ENCODE peak calls at places on chromosomes 11 and 22, in nine cellular contexts. B is amygdala, K is adipocyte, R is amniotic epithelial cell, D is H1, U is bronchial epithelial cell, W is neural crest cell, T is T1000, S is esophagus squamous epithelium. J is an unnamed sample.

GRCh38 chr11:108973402-108974119 is 308.7 kb downstream of the DDX10 start:
- DNase-seq in B (no peak), K (peak), R (peak), D (no peak), U (peak), W (no peak), T (peak), S (no peak), J (no peak)

GRCh38 chr11:19455731-19456130 is 215.0 kb upstream of the E2F8 start:
- DNase-seq in B (no peak), K (no peak), R (no peak), D (no peak), U (no peak), W (peak), T (no peak), S (no peak), J (no peak)

GRCh38 chr11:35276396-35276795 is 137.4 kb downstream of the CD44 start:
- DNase-seq in B (no peak), K (no peak), R (peak), D (no peak), U (peak), W (no peak), T (no peak), S (peak), J (no peak)

GRCh38 chr22:24985824-24986214 is 33.3 kb downstream of the KIAA1671 start:
- DNase-seq in B (no peak), K (no peak), R (peak), D (no peak), U (peak), W (no peak), T (no peak), S (no peak), J (no peak)

GRCh38 chr11:33449798-33450197 is 192.6 kb downstream of the HIPK3 start:
- DNase-seq in B (no peak), K (peak), R (peak), D (no peak), U (no peak), W (no peak), T (no peak), S (no peak), J (no peak)

GRCh38 chr22:24160546-24160945 is 20.7 kb upstream of the SUSD2 start:
- DNase-seq in B (no peak), K (no peak), R (no peak), D (no peak), U (no peak), W (no peak), T (no peak), S (no peak), J (no peak)

GRCh38 chr11:32069361-32070058 is 21.4 kb upstream of the RCN1 start:
- DNase-seq in B (no peak), K (no peak), R (no peak), D (no peak), U (peak), W (no peak), T (no peak), S (no peak), J (no peak)

GRCh38 chr11:85182437-85183109 is 444.6 kb downstream of the DLG2 start:
- DNase-seq in B (no peak), K (peak), R (no peak), D (no peak), U (peak), W (peak), T (no peak), S (no peak), J (peak)

GRCh38 chr11:23278121-23278520 is 417.8 kb upstream of the CCDC179 start:
- DNase-seq in B (no peak), K (no peak), R (peak), D (no peak), U (peak), W (no peak), T (no peak), S (no peak), J (no peak)

GRCh38 chr22:36493690-36494110 is 12.3 kb upstream of the TXN2 start:
- DNase-seq in B (no peak), K (no peak), R (no peak), D (no peak), U (no peak), W (no peak), T (no peak), S (no peak), J (peak)

GRCh38 chr11:130999086-130999485 is 82.8 kb upstream of the SNX19 start:
- DNase-seq in B (no peak), K (peak), R (peak), D (no peak), U (peak), W (no peak), T (peak), S (no peak), J (no peak)

GRCh38 chr11:8988329-8989234 is 15.2 kb downstream of the NRIP3 start:
- DNase-seq in B (no peak), K (peak), R (peak), D (no peak), U (peak), W (no peak), T (no peak), S (no peak), J (no peak)

GRCh38 chr11:76768091-76769047 is 14.8 kb upstream of the TSKU start:
- DNase-seq in B (no peak), K (no peak), R (no peak), D (no peak), U (peak), W (no peak), T (no peak), S (no peak), J (no peak)

GRCh38 chr22:31211504-31211861 is 615 bp upstream of the LIMK2 start:
- DNase-seq in B (no peak), K (no peak), R (no peak), D (no peak), U (no peak), W (no peak), T (no peak), S (no peak), J (no peak)

GRCh38 chr11:43732225-43732624 is 51.7 kb downstream of the HSD17B12 start:
- DNase-seq in B (no peak), K (no peak), R (peak), D (no peak), U (no peak), W (no peak), T (no peak), S (no peak), J (no peak)

GRCh38 chr11:79973701-79974626 is 533.1 kb upstream of the TENM4 start:
- DNase-seq in B (no peak), K (peak), R (peak), D (peak), U (peak), W (no peak), T (no peak), S (no peak), J (no peak)

GRCh38 chr11:97363331-97363730 is 973.5 kb downstream of the JRKL start:
- DNase-seq in B (no peak), K (no peak), R (no peak), D (no peak), U (no peak), W (no peak), T (no peak), S (no peak), J (no peak)

GRCh38 chr11:125338886-125339811 is 156.9 kb downstream of the FEZ1 start:
- DNase-seq in B (no peak), K (peak), R (no peak), D (no peak), U (no peak), W (no peak), T (no peak), S (no peak), J (peak)

GRCh38 chr11:22802861-22803260 is 26.7 kb downstream of the SVIP start:
- DNase-seq in B (no peak), K (no peak), R (peak), D (no peak), U (no peak), W (no peak), T (no peak), S (no peak), J (no peak)

GRCh38 chr11:17839973-17840611 is 105.5 kb downstream of the KCNC1 start:
- DNase-seq in B (no peak), K (peak), R (no peak), D (no peak), U (peak), W (no peak), T (no peak), S (no peak), J (no peak)

GRCh38 chr11:112583246-112583893 is 322.7 kb upstream of the PLET1 start:
- DNase-seq in B (no peak), K (no peak), R (no peak), D (no peak), U (no peak), W (no peak), T (no peak), S (no peak), J (no peak)

GRCh38 chr11:126817096-126817495 is 183.5 kb downstream of the KIRREL3 start:
- DNase-seq in B (no peak), K (no peak), R (no peak), D (no peak), U (peak), W (no peak), T (no peak), S (no peak), J (no peak)

GRCh38 chr11:24623121-24623520 is 126.3 kb downstream of the LUZP2 start:
- DNase-seq in B (no peak), K (peak), R (peak), D (no peak), U (no peak), W (no peak), T (no peak), S (no peak), J (no peak)

GRCh38 chr11:31199403-31199802 is 170.1 kb downstream of the DCDC1 start:
- DNase-seq in B (no peak), K (no peak), R (no peak), D (no peak), U (no peak), W (no peak), T (no peak), S (no peak), J (no peak)

GRCh38 chr11:118574636-118575035 is 2.4 kb downstream of the ARCN1 start:
- DNase-seq in B (no peak), K (no peak), R (no peak), D (no peak), U (no peak), W (no peak), T (no peak), S (no peak), J (no peak)

GRCh38 chr11:123055132-123055924 is 6.6 kb downstream of the HSPA8 start:
- DNase-seq in B (no peak), K (no peak), R (no peak), D (no peak), U (no peak), W (no peak), T (no peak), S (no peak), J (no peak)

GRCh38 chr11:128409476-128409875 is 177.9 kb downstream of the ETS1 start:
- DNase-seq in B (no peak), K (peak), R (peak), D (no peak), U (peak), W (no peak), T (no peak), S (no peak), J (no peak)

GRCh38 chr11:94849836-94850235 is 81.7 kb downstream of the AMOTL1 start:
- DNase-seq in B (no peak), K (peak), R (no peak), D (no peak), U (no peak), W (no peak), T (no peak), S (no peak), J (peak)

GRCh38 chr11:70339066-70339465 is 59.3 kb upstream of the CTTN start:
- DNase-seq in B (no peak), K (no peak), R (no peak), D (no peak), U (no peak), W (no peak), T (no peak), S (no peak), J (no peak)

GRCh38 chr22:22721681-22722309 is 77.4 kb downstream of the GGTLC2 start:
- DNase-seq in B (no peak), K (peak), R (peak), D (no peak), U (peak), W (no peak), T (no peak), S (no peak), J (no peak)

GRCh38 chr11:12134239-12134590 is 23.8 kb downstream of the MICAL2 start:
- DNase-seq in B (no peak), K (no peak), R (no peak), D (no peak), U (no peak), W (no peak), T (no peak), S (no peak), J (no peak)